ENCODE peak calls at places on chromosome 10, in seven cellular contexts. N is A549, V is endothelial cell, G is fibroblast of mammary gland, I is upper lobe of left lung, T is PC-9, Z is endodermal cell. O is an unnamed sample.

GRCh38 chr10:60382946-60383681 is 6.6 kb downstream of the ANK3 start:
- DNase-seq in N (peak), V (no peak), G (peak), I (no peak), T (peak), Z (no peak), O (peak)

GRCh38 chr10:121754667-121755066 is 156.4 kb upstream of the FGFR2 start:
- DNase-seq in N (no peak), V (no peak), G (peak), I (no peak), T (no peak), Z (no peak), O (no peak)

GRCh38 chr10:32376780-32377179 is 29.8 kb upstream of the EPC1 start:
- DNase-seq in N (no peak), V (no peak), G (no peak), I (no peak), T (no peak), Z (no peak), O (no peak)

GRCh38 chr10:70589762-70590662 is 12.5 kb downstream of the PRF1 start:
- DNase-seq in N (no peak), V (no peak), G (peak), I (no peak), T (no peak), Z (no peak), O (no peak)

GRCh38 chr10:28991326-28991725 is 297.5 kb upstream of the LYZL1 start:
- DNase-seq in N (peak), V (no peak), G (peak), I (no peak), T (peak), Z (peak), O (peak)

GRCh38 chr10:122288917-122289316 is 17.8 kb downstream of the BTBD16 start:
- DNase-seq in N (no peak), V (no peak), G (no peak), I (no peak), T (no peak), Z (no peak), O (no peak)

GRCh38 chr10:114367041-114367675 is 37.1 kb downstream of the AFAP1L2 start:
- DNase-seq in N (peak), V (no peak), G (peak), I (no peak), T (no peak), Z (no peak), O (no peak)

GRCh38 chr10:132588301-132589013 is 50.9 kb downstream of the INPP5A start:
- DNase-seq in N (no peak), V (no peak), G (peak), I (no peak), T (no peak), Z (no peak), O (no peak)

GRCh38 chr10:133292919-133293809 is 15.5 kb downstream of the TUBGCP2 start:
- DNase-seq in N (no peak), V (no peak), G (peak), I (peak), T (peak), Z (no peak), O (peak)

GRCh38 chr10:4678951-4679671 is 146.9 kb upstream of the AKR1E2 start:
- DNase-seq in N (no peak), V (no peak), G (no peak), I (no peak), T (no peak), Z (no peak), O (no peak)

GRCh38 chr10:65416094-65416493 is 1509.7 kb upstream of the LRRTM3 start:
- DNase-seq in N (no peak), V (no peak), G (no peak), I (no peak), T (no peak), Z (no peak), O (no peak)

GRCh38 chr10:114401195-114401741 is 3.0 kb downstream of the AFAP1L2 start:
- DNase-seq in N (no peak), V (no peak), G (peak), I (no peak), T (no peak), Z (no peak), O (peak)

GRCh38 chr10:94076325-94076841 is 82.7 kb downstream of the PLCE1 start:
- DNase-seq in N (peak), V (no peak), G (peak), I (no peak), T (no peak), Z (no peak), O (peak)

GRCh38 chr10:101576229-101576863 is 11.7 kb downstream of the POLL start:
- DNase-seq in N (peak), V (no peak), G (peak), I (no peak), T (no peak), Z (no peak), O (no peak)

GRCh38 chr10:124674768-124675222 is 69.4 kb downstream of the FAM53B start:
- DNase-seq in N (no peak), V (no peak), G (no peak), I (peak), T (no peak), Z (no peak), O (no peak)

GRCh38 chr10:31867646-31868045 is 61.0 kb downstream of the ARHGAP12 start:
- DNase-seq in N (peak), V (no peak), G (peak), I (no peak), T (no peak), Z (no peak), O (peak)

GRCh38 chr10:14659626-14660196 is 115.0 kb downstream of the FAM107B start:
- DNase-seq in N (no peak), V (no peak), G (no peak), I (no peak), T (no peak), Z (no peak), O (no peak)

GRCh38 chr10:127398140-127398966 is 150.8 kb upstream of the NPS start:
- DNase-seq in N (no peak), V (no peak), G (peak), I (no peak), T (no peak), Z (peak), O (peak)

DNA sequence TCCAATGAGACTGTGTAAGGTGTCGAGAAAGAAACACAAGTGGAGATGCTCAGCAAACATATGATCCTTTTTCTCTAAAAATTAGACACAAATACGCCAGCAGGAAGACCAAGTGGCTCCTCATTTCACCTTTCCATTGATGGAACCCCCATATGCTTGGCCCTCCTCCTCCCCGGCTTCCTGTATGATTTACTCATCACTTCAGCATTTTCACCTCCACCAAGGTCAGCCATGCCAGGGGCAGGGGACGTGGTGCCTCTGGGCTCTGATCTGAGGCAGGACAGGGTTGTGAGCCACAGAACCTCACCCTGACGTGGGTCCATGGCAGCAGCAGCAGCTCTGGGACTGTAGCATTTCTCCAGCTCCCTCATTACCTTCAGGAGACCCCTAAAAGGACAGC is 116.8 kb upstream of the PFKP start:
- DNase-seq in N (no peak), V (no peak), G (no peak), I (no peak), T (no peak), Z (no peak), O (no peak)
- TF ChIP-seq CTCF in N (no peak), V (no peak), G (no peak), I (no peak), T (no peak), Z (no peak), O (no peak)

GRCh38 chr10:71711052-71711623 is 8.4 kb downstream of the C10orf105 start:
- DNase-seq in N (no peak), V (no peak), G (no peak), I (no peak), T (no peak), Z (no peak), O (no peak)

GRCh38 chr10:71708301-71708703 is 11.3 kb downstream of the C10orf105 start:
- DNase-seq in N (peak), V (peak), G (peak), I (peak), T (peak), Z (peak), O (no peak)

GRCh38 chr10:71707240-71707789 is 12.3 kb downstream of the C10orf105 start:
- DNase-seq in N (no peak), V (no peak), G (no peak), I (no peak), T (no peak), Z (no peak), O (no peak)

GRCh38 chr10:71710519-71710918 is 9.1 kb downstream of the C10orf105 start:
- DNase-seq in N (no peak), V (no peak), G (no peak), I (no peak), T (no peak), Z (no peak), O (no peak)

GRCh38 chr10:71708897-71709882 is 10.4 kb downstream of the C10orf105 start:
- DNase-seq in N (no peak), V (no peak), G (no peak), I (no peak), T (no peak), Z (no peak), O (no peak)
- TF ChIP-seq CTCF in N (no peak), V (no peak), G (no peak), I (no peak), T (no peak), Z (no peak), O (no peak)

DNA sequence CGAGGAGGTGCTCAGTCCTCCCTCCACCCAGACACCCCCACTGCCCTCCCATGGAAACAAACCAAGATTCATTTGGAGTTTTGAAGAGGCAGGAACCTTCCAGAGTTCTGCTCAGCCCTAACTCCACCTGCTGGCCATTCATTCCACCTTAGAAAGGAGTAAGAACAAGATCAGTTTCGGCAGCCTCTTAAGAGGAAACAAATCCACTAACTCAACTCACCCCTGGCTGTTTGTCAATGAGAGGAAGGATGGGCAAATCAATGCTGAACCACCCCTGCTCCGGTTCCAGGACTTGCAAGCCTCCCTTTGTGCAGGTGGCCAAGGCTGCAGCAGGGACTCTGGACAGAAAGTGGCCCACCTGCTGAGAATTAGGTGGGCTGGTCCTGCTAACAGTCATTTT is 26.2 kb downstream of the CCDC3 start:
- DNase-seq in N (peak), V (peak), G (no peak), I (no peak), T (no peak), Z (peak), O (no peak)
- TF ChIP-seq CTCF in N (peak), V (peak), G (no peak), I (no peak), T (peak), Z (peak), O (no peak)

GRCh38 chr10:109866168-109866994 is 56.9 kb downstream of the XPNPEP1 start:
- DNase-seq in N (peak), V (peak), G (peak), I (no peak), T (no peak), Z (peak), O (peak)
- TF ChIP-seq CTCF in N (peak), V (no peak), G (peak), I (no peak), T (peak), Z (peak), O (peak)

GRCh38 chr10:73772280-73773151 is 9.3 kb upstream of the CHCHD1 start:
- DNase-seq in N (peak), V (peak), G (peak), I (peak), T (peak), Z (peak), O (peak)
- TF ChIP-seq CTCF in N (no peak), V (no peak), G (no peak), I (peak), T (no peak), Z (no peak), O (peak)

GRCh38 chr10:112053895-112054294 is 129.7 kb downstream of the GPAM start:
- DNase-seq in N (no peak), V (no peak), G (no peak), I (no peak), T (no peak), Z (no peak), O (no peak)
- TF ChIP-seq CTCF in N (no peak), V (no peak), G (no peak), I (no peak), T (no peak), Z (no peak), O (no peak)

DNA sequence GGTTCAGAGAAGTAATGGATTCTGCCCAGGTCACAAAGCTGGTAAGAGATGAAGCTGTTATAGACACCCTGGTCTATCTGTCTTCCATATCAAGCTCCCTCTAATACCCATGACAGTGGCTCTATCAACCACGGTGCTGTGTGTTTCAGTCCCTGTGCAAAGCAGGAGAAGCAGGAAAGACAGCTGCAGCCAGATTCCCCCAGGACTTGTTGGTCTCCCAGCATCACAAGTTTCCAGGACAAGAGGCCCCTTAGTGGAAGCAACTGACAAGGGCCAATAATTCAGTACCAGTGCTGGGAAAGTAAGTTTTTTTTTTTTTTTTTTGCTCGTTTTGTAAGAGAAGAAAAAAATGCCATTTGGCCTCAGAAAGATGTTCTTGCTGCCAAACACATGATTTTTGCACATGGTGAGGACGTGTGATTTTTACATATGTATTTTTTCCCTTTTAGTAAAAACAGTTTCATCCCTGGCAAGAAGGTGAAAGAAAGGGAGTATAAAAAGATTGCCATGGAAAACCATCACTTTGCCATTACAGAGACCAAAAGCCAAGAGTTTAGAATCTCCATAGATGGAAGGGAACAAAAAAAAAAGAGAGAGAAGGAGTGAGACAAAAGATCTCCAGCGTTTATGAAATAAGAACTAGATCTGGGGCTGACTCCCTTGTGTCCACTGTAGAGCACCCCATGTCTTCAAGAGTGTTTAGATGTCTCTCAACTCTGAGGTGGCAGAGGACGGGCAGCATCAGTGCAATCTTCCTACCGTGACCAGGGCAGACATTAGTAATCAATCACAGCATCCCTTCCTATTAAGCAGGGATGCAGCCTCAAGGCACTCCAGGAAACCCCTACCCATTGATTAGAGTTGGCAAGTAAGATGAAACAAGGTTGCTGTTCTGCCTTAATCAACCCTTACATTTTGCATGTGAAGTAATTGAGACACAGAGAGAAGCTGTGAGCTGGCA is 284.0 kb upstream of the ZMIZ1 start:
- DNase-seq in N (no peak), V (no peak), G (no peak), I (no peak), T (no peak), Z (peak), O (no peak)
- TF ChIP-seq CTCF in N (no peak), V (no peak), G (no peak), I (no peak), T (no peak), Z (no peak), O (no peak)

GRCh38 chr10:97539523-97540200 is 32.9 kb upstream of the ANKRD2 start:
- DNase-seq in N (no peak), V (peak), G (peak), I (no peak), T (peak), Z (peak), O (peak)
- TF ChIP-seq CTCF in N (no peak), V (no peak), G (peak), I (no peak), T (no peak), Z (peak), O (peak)

O was measured in HFFc6.